ENCODE peak calls at places on chromosomes 2 and 18, in nine cellular contexts. A, L, N, U, I, E, K, P and G are unnamed samples.

GRCh38 chr2:172698041-172698863 is 37.4 kb upstream of the RAPGEF4 start:
- DNase-seq in A (peak; percentile 91), L (no peak), N (no peak), U (peak; percentile 83), I (no peak), E (peak; percentile 58), K (peak; percentile 44), P (no peak), G (no peak)

GRCh38 chr2:72439892-72440291 is 292.2 kb upstream of the CYP26B1 start:
- DNase-seq in A (no peak), L (no peak), N (no peak), U (no peak), I (no peak), E (no peak), K (no peak), P (no peak), G (no peak)

GRCh38 chr2:69159988-69160387 is 147.0 kb downstream of the ANTXR1 start:
- DNase-seq in A (no peak), L (no peak), N (no peak), U (no peak), I (no peak), E (no peak), K (no peak), P (peak; percentile 14), G (no peak)

GRCh38 chr2:122055541-122055940 is 300.1 kb downstream of the TSN start:
- DNase-seq in A (no peak), L (no peak), N (no peak), U (no peak), I (no peak), E (no peak), K (no peak), P (no peak), G (no peak)

GRCh38 chr2:234355052-234355720 is 141.7 kb downstream of the ARL4C start:
- DNase-seq in A (no peak), L (no peak), N (no peak), U (no peak), I (no peak), E (no peak), K (no peak), P (peak; percentile 51), G (no peak)

GRCh38 chr2:241655516-241656189 is 18.2 kb downstream of the ATG4B start:
- DNase-seq in A (no peak), L (no peak), N (no peak), U (no peak), I (no peak), E (no peak), K (no peak), P (no peak), G (no peak)

GRCh38 chr2:196171946-196172345 is 568 bp upstream of the STK17B start:
- DNase-seq in A (peak; percentile 6), L (no peak), N (no peak), U (no peak), I (no peak), E (no peak), K (no peak), P (no peak), G (no peak)

GRCh38 chr18:48290162-48290926 is 118.8 kb downstream of the ZBTB7C start:
- DNase-seq in A (no peak), L (no peak), N (no peak), U (no peak), I (no peak), E (no peak), K (no peak), P (peak; percentile 38), G (no peak)

GRCh38 chr2:237766334-237766733 is 32.2 kb upstream of the RBM44 start:
- DNase-seq in A (peak; percentile 72), L (no peak), N (no peak), U (no peak), I (no peak), E (peak; percentile 8), K (no peak), P (no peak), G (no peak)

GRCh38 chr2:120905824-120906571 is 170.3 kb downstream of the GLI2 start:
- DNase-seq in A (no peak), L (no peak), N (no peak), U (no peak), I (no peak), E (no peak), K (no peak), P (no peak), G (no peak)